ENCODE peak calls at places on chromosomes 7 and 10, in nine cellular contexts. C is stomach; Q is hepatocyte; E is fibroblast of lung; L is left lung; W is prostate gland; U is CD8-positive, alpha-beta memory T cell; R is GM23338; V is right lobe of liver. P is an unnamed sample. For H3K4me1 and H3K36me3, the result is how much of the 10 kb centered on the place peaks cover.

GRCh38 chr10:48658243-48658888 is 26.3 kb upstream of the WDFY4 start:
- DNase-seq in C (peak), Q (peak), E (peak), L (peak), W (peak), U (peak), R (peak), V (peak), P (peak)

GRCh38 chr7:104980969-104981670 is 32.9 kb upstream of the KMT2E start:
- DNase-seq in C (no peak), Q (peak), E (no peak), L (no peak), W (no peak), U (no peak), R (peak), V (no peak), P (no peak)

GRCh38 chr7:139153832-139154231 is 44.3 kb upstream of the ZC3HAV1 start:
- DNase-seq in C (no peak), Q (no peak), E (peak), L (no peak), W (no peak), U (no peak), R (no peak), V (no peak), P (no peak)

GRCh38 chr10:110797416-110797815 is 74.3 kb upstream of the PDCD4 start:
- DNase-seq in C (no peak), Q (no peak), E (no peak), L (no peak), W (no peak), U (no peak), R (no peak), V (no peak), P (no peak)

GRCh38 chr10:103668351-103669242 is 175.1 kb downstream of the NEURL1 start:
- DNase-seq in C (peak), Q (no peak), E (peak), L (peak), W (no peak), U (no peak), R (no peak), V (no peak), P (no peak)

GRCh38 chr10:35165112-35165511 is 38.5 kb downstream of the CREM start:
- DNase-seq in C (no peak), Q (no peak), E (no peak), L (no peak), W (no peak), U (no peak), R (no peak), V (no peak), P (no peak)

GRCh38 chr7:48426331-48426965 is 255.2 kb downstream of the ABCA13 start:
- DNase-seq in C (no peak), Q (no peak), E (no peak), L (no peak), W (no peak), U (no peak), R (no peak), V (no peak), P (no peak)

GRCh38 chr7:43637114-43637806 is 54.4 kb downstream of the STK17A start:
- DNase-seq in C (no peak), Q (no peak), E (peak), L (no peak), W (no peak), U (no peak), R (no peak), V (no peak), P (no peak)

GRCh38 chr10:106950060-106950459 is 214.4 kb downstream of the SORCS1 start:
- DNase-seq in C (no peak), Q (no peak), E (no peak), L (no peak), W (no peak), U (no peak), R (no peak), V (no peak), P (no peak)

GRCh38 chr10:128054163-128054970 is 71.9 kb downstream of the MKI67 start:
- DNase-seq in C (no peak), Q (no peak), E (no peak), L (peak), W (no peak), U (no peak), R (no peak), V (no peak), P (no peak)

GRCh38 chr7:70498633-70499032 is 633.3 kb upstream of the GALNT17 start:
- DNase-seq in C (no peak), Q (no peak), E (peak), L (no peak), W (no peak), U (no peak), R (no peak), V (no peak), P (no peak)

GRCh38 chr7:32941181-32941995 is 15.9 kb upstream of the FKBP9 start:
- DNase-seq in C (no peak), Q (no peak), E (no peak), L (no peak), W (no peak), U (no peak), R (peak), V (no peak), P (no peak)

GRCh38 chr10:34581871-34582532 is 233.1 kb downstream of the PARD3 start:
- DNase-seq in C (no peak), Q (no peak), E (peak), L (no peak), W (no peak), U (no peak), R (no peak), V (no peak), P (no peak)

GRCh38 chr7:137771679-137772078 is 75.1 kb downstream of the DGKI start:
- DNase-seq in C (no peak), Q (no peak), E (peak), L (no peak), W (no peak), U (no peak), R (no peak), V (no peak), P (no peak)

GRCh38 chr10:91709394-91709798 is 76.5 kb upstream of the PPP1R3C start:
- DNase-seq in C (no peak), Q (no peak), E (peak), L (no peak), W (no peak), U (no peak), R (no peak), V (no peak), P (no peak)

GRCh38 chr10:96512524-96512991 is 1.2 kb downstream of the TLL2 start:
- DNase-seq in C (no peak), Q (peak), E (peak), L (no peak), W (no peak), U (no peak), R (peak), V (no peak), P (no peak)

GRCh38 chr7:30750574-30751256 is 1.2 kb upstream of the INMT start:
- DNase-seq in C (no peak), Q (peak), E (peak), L (peak), W (peak), U (no peak), R (no peak), V (no peak), P (no peak)

GRCh38 chr10:122029503-122030199 is 40.7 kb downstream of the TACC2 start:
- DNase-seq in C (peak), Q (no peak), E (no peak), L (peak), W (peak), U (no peak), R (no peak), V (no peak), P (no peak)

GRCh38 chr7:51220226-51220625 is 96.4 kb downstream of the COBL start:
- DNase-seq in C (no peak), Q (no peak), E (no peak), L (no peak), W (no peak), U (no peak), R (no peak), V (no peak), P (no peak)

GRCh38 chr7:55006499-55006898 is 12.3 kb upstream of the EGFR start:
- DNase-seq in C (no peak), Q (no peak), E (no peak), L (no peak), W (no peak), U (no peak), R (peak), V (no peak), P (no peak)

GRCh38 chr7:18975689-18976280 is 141.7 kb downstream of the TWIST1 start:
- DNase-seq in C (no peak), Q (no peak), E (no peak), L (no peak), W (no peak), U (no peak), R (no peak), V (no peak), P (no peak)

GRCh38 chr7:2844153-2845077 is at the start of gene GNA12:
- DNase-seq in C (peak), Q (peak), E (peak), L (peak), W (peak), U (peak), R (peak), V (peak), P (peak)

GRCh38 chr7:2845193-2845592 is 1.1 kb upstream of the GNA12 start:
- DNase-seq in C (no peak), Q (no peak), E (no peak), L (peak), W (no peak), U (no peak), R (no peak), V (no peak), P (no peak)

GRCh38 chr7:2841907-2842306 is 2.2 kb downstream of the GNA12 start:
- DNase-seq in C (no peak), Q (no peak), E (no peak), L (no peak), W (no peak), U (no peak), R (no peak), V (no peak), P (no peak)

GRCh38 chr7:2843191-2843685 is 870 bp downstream of the GNA12 start:
- DNase-seq in C (no peak), Q (no peak), E (no peak), L (peak), W (no peak), U (no peak), R (no peak), V (no peak), P (no peak)

GRCh38 chr7:2843711-2844152 is 376 bp downstream of the GNA12 start:
- DNase-seq in C (no peak), Q (peak), E (peak), L (peak), W (no peak), U (no peak), R (no peak), V (peak), P (no peak)
- H3K4me3 ChIP-seq in C (peak), Q (peak), E (peak), L (peak), W (peak), U (peak), R (peak), V (peak), P (peak)

GRCh38 chr10:79132681-79133381 is 64.1 kb downstream of the ZMIZ1 start:
- DNase-seq in C (no peak), Q (no peak), E (no peak), L (no peak), W (no peak), U (no peak), R (no peak), V (no peak), P (no peak)
- H3K4me1 ChIP-seq in C (half or more), Q (half or more), E (under half), L (under half), W (under half), U (under half), R (half or more), V (under half), P (under half)

DNA sequence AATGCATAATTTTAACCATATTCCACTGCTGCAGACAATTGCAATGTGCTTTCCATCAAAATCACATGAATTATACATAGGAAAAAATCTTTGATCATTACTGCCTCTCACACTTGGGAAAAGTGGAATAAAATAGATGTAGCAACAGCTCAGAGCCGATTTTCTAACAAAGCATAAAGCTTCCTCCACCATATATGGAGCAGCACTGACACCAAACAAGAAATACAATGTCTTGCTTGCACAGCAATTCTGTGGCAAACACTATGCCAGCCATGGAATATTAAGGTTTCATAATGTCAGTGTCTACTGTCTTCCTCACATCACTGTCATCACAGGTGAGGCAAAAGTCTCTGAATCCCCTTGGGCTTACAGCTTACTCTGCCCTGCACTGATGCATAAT is 198.6 kb downstream of the CACNA2D1 start:
- DNase-seq in C (no peak), Q (no peak), E (no peak), L (no peak), W (no peak), U (no peak), R (no peak), V (no peak), P (no peak)
- H3K36me3 ChIP-seq in C (under half), Q (under half), E (under half), L (under half), W (under half), U (under half), R (under half), V (under half), P (under half)

GRCh38 chr7:151248191-151249033 is at the start of gene SMARCD3:
- DNase-seq in C (peak), Q (peak), E (peak), L (no peak), W (peak), U (no peak), R (peak), V (peak), P (peak)

GRCh38 chr7:151249034-151249731 is 689 bp upstream of the SMARCD3 start:
- DNase-seq in C (peak), Q (peak), E (peak), L (no peak), W (peak), U (no peak), R (peak), V (peak), P (no peak)

GRCh38 chr7:151250181-151251095 is 1.9 kb upstream of the SMARCD3 start:
- DNase-seq in C (no peak), Q (no peak), E (no peak), L (no peak), W (no peak), U (no peak), R (no peak), V (no peak), P (no peak)

GRCh38 chr7:151251328-151251925 is 2.9 kb upstream of the SMARCD3 start:
- DNase-seq in C (peak), Q (peak), E (peak), L (peak), W (no peak), U (no peak), R (peak), V (no peak), P (no peak)

DNA sequence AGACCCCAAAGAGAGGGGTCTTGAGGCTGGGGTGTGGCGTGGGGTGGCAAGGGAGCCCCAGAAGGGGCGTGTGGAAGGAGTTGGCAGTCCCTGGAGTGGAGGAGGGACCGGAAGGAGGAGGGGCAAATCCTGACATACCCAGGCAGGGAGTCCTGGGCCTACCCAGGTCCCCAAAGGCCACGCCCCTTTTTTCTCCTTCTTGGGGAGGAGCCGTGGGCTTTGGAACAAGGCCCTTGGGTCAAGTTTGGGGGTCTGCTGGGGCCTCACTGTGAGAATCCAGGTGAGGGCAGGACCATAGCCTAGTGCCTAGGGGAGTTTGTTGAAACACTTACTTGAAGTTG is 1.2 kb upstream of the SMARCD3 start:
- DNase-seq in C (peak), Q (peak), E (peak), L (peak), W (peak), U (no peak), R (peak), V (no peak), P (no peak)
- H3K4me3 ChIP-seq in C (peak), Q (peak), E (no peak), L (peak), W (peak), U (no peak), R (peak), V (no peak), P (peak)

DNA sequence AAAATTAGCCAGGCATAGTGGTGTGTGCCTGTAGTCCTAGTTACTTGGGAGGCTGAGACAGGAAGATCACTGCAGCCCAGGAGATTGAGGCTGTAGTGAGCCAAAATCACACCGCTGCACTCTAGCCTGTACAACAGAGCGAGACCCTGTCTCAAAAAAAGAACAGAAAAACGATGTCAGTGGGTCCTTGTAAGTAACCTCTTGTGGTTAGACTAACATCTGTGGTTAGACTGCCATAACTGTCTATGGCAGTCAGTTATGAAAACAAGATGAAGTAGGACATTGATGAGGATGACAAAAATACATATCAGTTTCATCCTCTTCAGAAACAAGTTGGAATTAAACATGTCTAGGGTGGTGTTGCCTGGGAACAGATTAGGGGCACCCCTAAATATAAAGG is 53.3 kb downstream of the AKAP9 start:
- DNase-seq in C (no peak), Q (no peak), E (peak), L (no peak), W (no peak), U (no peak), R (no peak), V (no peak), P (no peak)
- H3K4me1 ChIP-seq in C (under half), Q (under half), E (under half), L (under half), W (under half), U (under half), R (under half), V (under half), P (under half)

DNA sequence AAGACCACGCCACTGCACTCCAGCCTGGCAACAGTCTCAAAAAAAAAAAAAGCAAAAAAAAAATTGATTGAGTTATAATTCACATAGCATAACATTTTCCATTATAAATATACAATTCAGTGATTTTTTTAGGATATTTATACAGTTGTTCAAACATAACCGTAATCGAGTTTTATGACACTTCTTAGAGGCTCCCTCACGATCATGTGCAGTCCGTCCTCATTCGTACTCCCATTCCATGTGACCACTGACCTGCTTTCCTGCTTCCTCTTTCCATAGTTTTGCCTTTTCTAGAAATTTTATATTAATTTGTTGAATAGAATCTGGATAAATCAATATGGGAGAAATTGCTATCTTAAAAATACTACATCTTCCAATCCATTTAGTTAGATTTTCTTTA is 45.7 kb downstream of the VTI1A start:
- DNase-seq in C (no peak), Q (no peak), E (no peak), L (no peak), W (no peak), U (no peak), R (no peak), V (no peak), P (no peak)
- H3K36me3 ChIP-seq in C (under half), Q (under half), E (under half), L (under half), W (under half), U (under half), R (under half), V (under half), P (under half)

GRCh38 chr7:44961844-44962482 is 16.9 kb downstream of the MYO1G start:
- DNase-seq in C (no peak), Q (no peak), E (no peak), L (no peak), W (no peak), U (no peak), R (peak), V (no peak), P (peak)
- H3K4me3 ChIP-seq in C (peak), Q (no peak), E (no peak), L (peak), W (no peak), U (no peak), R (peak), V (no peak), P (peak)

GRCh38 chr7:90739731-90740130 is 143.6 kb downstream of the CDK14 start:
- DNase-seq in C (no peak), Q (no peak), E (no peak), L (no peak), W (no peak), U (no peak), R (no peak), V (no peak), P (no peak)

GRCh38 chr7:90736968-90737939 is 141.1 kb downstream of the CDK14 start:
- DNase-seq in C (no peak), Q (no peak), E (no peak), L (no peak), W (no peak), U (no peak), R (no peak), V (no peak), P (no peak)

GRCh38 chr7:90736316-90736715 is 140.2 kb downstream of the CDK14 start:
- DNase-seq in C (no peak), Q (no peak), E (no peak), L (no peak), W (no peak), U (no peak), R (no peak), V (no peak), P (no peak)

GRCh38 chr7:90740364-90740763 is 144.2 kb downstream of the CDK14 start:
- DNase-seq in C (no peak), Q (no peak), E (no peak), L (no peak), W (no peak), U (no peak), R (no peak), V (no peak), P (no peak)

GRCh38 chr7:90738249-90738648 is 142.1 kb downstream of the CDK14 start:
- DNase-seq in C (no peak), Q (no peak), E (no peak), L (no peak), W (no peak), U (no peak), R (no peak), V (no peak), P (no peak)
- H3K4me1 ChIP-seq in C (under half), Q (under half), E (under half), L (under half), W (under half), U (under half), R (under half), V (under half), P (under half)

DNA sequence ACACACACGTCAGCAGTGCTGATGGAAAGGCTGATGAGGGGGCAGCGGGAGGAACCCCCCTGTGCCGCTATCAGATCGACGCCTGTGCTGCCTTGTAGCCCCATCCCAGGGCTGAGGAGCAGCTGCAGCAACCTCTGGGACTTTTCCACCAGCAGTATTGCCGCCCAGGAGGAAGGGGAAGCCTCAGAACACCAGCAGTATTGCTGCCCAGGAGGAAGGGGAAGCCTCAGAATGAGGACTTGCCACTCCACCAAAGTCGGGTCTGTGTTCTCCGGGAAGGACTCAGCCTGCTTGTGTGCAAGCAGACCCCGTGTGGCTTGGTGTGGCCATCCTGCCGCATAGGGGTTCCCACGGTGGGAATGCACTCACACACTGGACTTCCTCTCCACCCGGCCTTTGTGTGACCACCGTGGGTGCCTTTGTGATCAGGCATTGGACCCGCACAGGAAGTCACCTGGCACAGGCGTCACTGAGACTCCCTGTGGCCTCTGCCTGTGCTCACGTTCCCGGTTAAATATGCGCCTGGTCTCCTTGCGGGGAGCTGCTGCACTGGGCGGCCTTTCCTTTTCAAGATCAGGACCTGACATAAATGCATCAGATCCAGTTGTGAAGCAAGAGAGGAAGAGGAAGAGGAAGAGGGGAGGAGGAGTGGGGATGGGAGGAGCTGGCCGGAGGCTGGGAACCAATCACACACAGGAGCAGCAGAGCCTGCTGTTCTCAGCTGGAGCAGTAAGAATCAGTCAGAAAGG is 248.5 kb downstream of the DNAJB6 start:
- DNase-seq in C (no peak), Q (no peak), E (no peak), L (no peak), W (no peak), U (no peak), R (no peak), V (no peak), P (no peak)
- H3K36me3 ChIP-seq in C (under half), Q (under half), E (under half), L (under half), W (under half), U (under half), R (under half), V (under half), P (under half)